ENCODE peak calls at places on chromosomes 3 and 15, in ten cellular contexts. D is colonic mucosa; F is small intestine; H is heart right ventricle; I is astrocyte; Z is dorsolateral prefrontal cortex; C is naive thymus-derived CD4-positive, alpha-beta T cell; U is substantia nigra; Q is SJSA1; V is caudate nucleus. T is an unnamed sample.

GRCh38 chr15:90956551-90957104 is 1.9 kb downstream of the RCCD1 start:
- DNase-seq in D (peak), F (peak), H (peak), I (peak), Z (peak), C (peak), U (peak), Q (peak), V (no peak), T (peak)

GRCh38 chr3:46693897-46694235 is 387 bp upstream of the ALS2CL start:
- DNase-seq in D (no peak), F (no peak), H (no peak), I (no peak), Z (no peak), C (no peak), U (no peak), Q (no peak), V (no peak), T (no peak)

GRCh38 chr15:92643849-92644815 is 11.4 kb downstream of the FAM174B start:
- DNase-seq in D (no peak), F (no peak), H (no peak), I (no peak), Z (no peak), C (no peak), U (no peak), Q (no peak), V (no peak), T (peak)

GRCh38 chr3:195543642-195544536 is 764 bp upstream of the PPP1R2 start:
- DNase-seq in D (no peak), F (peak), H (peak), I (no peak), Z (no peak), C (no peak), U (no peak), Q (no peak), V (no peak), T (peak)

GRCh38 chr3:117193390-117193789 is 483.8 kb downstream of the TUSC7 start:
- DNase-seq in D (no peak), F (no peak), H (no peak), I (no peak), Z (no peak), C (no peak), U (no peak), Q (no peak), V (no peak), T (no peak)

GRCh38 chr3:128359060-128359664 is 107.5 kb downstream of the DNAJB8 start:
- DNase-seq in D (no peak), F (no peak), H (no peak), I (no peak), Z (no peak), C (no peak), U (no peak), Q (no peak), V (no peak), T (no peak)

GRCh38 chr3:129429080-129429451 is 630 bp upstream of the EFCAB12 start:
- DNase-seq in D (no peak), F (no peak), H (no peak), I (peak), Z (no peak), C (no peak), U (no peak), Q (no peak), V (no peak), T (no peak)

GRCh38 chr3:176562381-176562780 is 634.9 kb downstream of the TBL1XR1 start:
- DNase-seq in D (no peak), F (no peak), H (no peak), I (no peak), Z (no peak), C (no peak), U (no peak), Q (no peak), V (no peak), T (no peak)

GRCh38 chr3:186287723-186288122 is 74.3 kb downstream of the DGKG start:
- DNase-seq in D (no peak), F (no peak), H (no peak), I (peak), Z (no peak), C (no peak), U (no peak), Q (peak), V (no peak), T (no peak)

GRCh38 chr3:128493221-128494151 is 485 bp upstream of the GATA2 start:
- DNase-seq in D (no peak), F (no peak), H (no peak), I (no peak), Z (peak), C (no peak), U (no peak), Q (no peak), V (no peak), T (peak)

GRCh38 chr15:31238369-31238768 is 88.3 kb upstream of the KLF13 start:
- DNase-seq in D (no peak), F (no peak), H (no peak), I (no peak), Z (no peak), C (no peak), U (no peak), Q (no peak), V (no peak), T (no peak)

GRCh38 chr3:108897883-108898282 is 55.8 kb downstream of the GUCA1C start:
- DNase-seq in D (no peak), F (no peak), H (no peak), I (no peak), Z (no peak), C (no peak), U (no peak), Q (no peak), V (no peak), T (no peak)

DNA sequence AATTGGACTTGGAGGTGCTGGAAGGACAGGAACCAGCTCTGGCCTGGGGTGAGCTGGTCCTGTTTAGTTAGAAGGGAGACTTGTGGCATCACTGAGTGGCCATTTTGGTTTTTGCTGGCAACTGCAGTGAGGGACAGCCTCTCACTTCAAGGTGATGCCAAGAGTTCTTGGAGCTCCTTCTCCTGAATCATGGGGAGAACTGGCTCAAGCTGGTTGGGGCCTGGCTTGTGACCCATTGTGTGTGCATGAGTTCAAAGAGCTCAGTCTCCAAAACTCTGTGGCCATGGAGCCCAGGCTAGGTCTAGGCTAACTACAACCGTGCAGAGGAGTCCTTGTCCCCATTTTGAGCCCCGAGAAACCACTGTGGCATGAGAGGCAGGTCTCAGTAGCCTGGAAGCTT is 60.1 kb upstream of the ZNF148 start:
- DNase-seq in D (no peak), F (no peak), H (no peak), I (no peak), Z (no peak), C (no peak), U (no peak), Q (no peak), V (no peak), T (no peak)
- H3K27ac ChIP-seq in D (no peak), F (no peak), H (no peak), I (no peak), Z (no peak), C (no peak), U (no peak), Q (no peak), V (no peak), T (no peak)

GRCh38 chr3:37935756-37936666 is 54.6 kb upstream of the VILL start:
- DNase-seq in D (no peak), F (no peak), H (no peak), I (peak), Z (no peak), C (no peak), U (no peak), Q (peak), V (no peak), T (peak)

GRCh38 chr3:37934631-37935289 is 55.8 kb upstream of the VILL start:
- DNase-seq in D (no peak), F (no peak), H (no peak), I (peak), Z (no peak), C (no peak), U (no peak), Q (no peak), V (no peak), T (no peak)

GRCh38 chr3:37938011-37938410 is 52.6 kb upstream of the VILL start:
- DNase-seq in D (no peak), F (no peak), H (no peak), I (no peak), Z (no peak), C (no peak), U (no peak), Q (no peak), V (no peak), T (no peak)

GRCh38 chr3:37937156-37937555 is 53.4 kb upstream of the VILL start:
- DNase-seq in D (no peak), F (no peak), H (no peak), I (no peak), Z (no peak), C (no peak), U (no peak), Q (no peak), V (no peak), T (no peak)

GRCh38 chr3:37935290-37935668 is 55.3 kb upstream of the VILL start:
- DNase-seq in D (no peak), F (peak), H (no peak), I (peak), Z (no peak), C (no peak), U (no peak), Q (peak), V (no peak), T (no peak)
- H3K27ac ChIP-seq in D (peak), F (peak), H (peak), I (no peak), Z (peak), C (no peak), U (no peak), Q (peak), V (no peak), T (peak)

GRCh38 chr15:39622660-39623549 is 42.0 kb downstream of the THBS1 start:
- DNase-seq in D (peak), F (peak), H (no peak), I (no peak), Z (no peak), C (no peak), U (no peak), Q (no peak), V (no peak), T (no peak)
- H3K27ac ChIP-seq in D (peak), F (peak), H (no peak), I (no peak), Z (no peak), C (no peak), U (no peak), Q (no peak), V (no peak), T (no peak)

GRCh38 chr3:86594838-86595237 is 396.1 kb downstream of the VGLL3 start:
- DNase-seq in D (no peak), F (no peak), H (no peak), I (no peak), Z (no peak), C (no peak), U (no peak), Q (no peak), V (no peak), T (no peak)
- H3K27ac ChIP-seq in D (no peak), F (no peak), H (no peak), I (no peak), Z (no peak), C (no peak), U (no peak), Q (no peak), V (no peak), T (no peak)

DNA sequence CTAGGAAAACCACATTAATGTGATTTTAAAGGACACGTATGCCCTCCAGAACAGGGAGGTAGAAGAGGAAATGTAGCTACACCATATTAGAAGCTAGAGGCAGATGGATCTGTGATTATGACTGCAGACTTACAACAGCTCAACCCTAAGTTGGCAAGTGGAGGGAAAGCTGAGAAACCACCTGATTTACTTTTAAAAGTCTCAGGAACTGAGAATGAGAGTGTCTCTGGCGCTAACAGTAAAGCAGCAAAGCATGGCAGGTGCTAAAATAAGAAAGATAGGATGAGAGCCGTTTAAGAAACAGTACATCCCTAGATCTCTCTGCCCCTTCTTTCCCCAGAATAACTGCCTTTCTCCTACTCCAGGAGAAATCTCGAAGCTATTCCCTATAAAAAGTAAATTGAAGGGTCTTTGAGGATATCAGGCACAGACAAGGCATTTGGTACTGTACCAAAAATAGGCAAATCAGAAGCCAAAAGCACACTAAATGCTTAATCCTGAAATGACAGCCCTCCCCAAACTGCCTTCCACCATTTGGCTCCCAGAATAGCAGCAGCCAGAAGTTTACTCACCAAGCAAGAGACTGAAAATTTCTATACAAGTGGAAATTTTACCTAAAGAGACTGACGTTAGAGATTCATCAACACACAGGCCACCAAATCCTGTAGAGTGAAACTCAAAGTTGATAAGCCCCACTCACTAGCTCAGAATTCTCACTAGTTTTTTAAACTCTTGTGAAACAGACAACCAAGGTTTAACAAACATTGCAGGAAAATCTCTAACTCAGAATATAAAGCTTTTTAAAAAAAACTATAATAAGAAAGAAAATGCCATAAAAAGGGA is 34.3 kb upstream of the PARP14 start:
- DNase-seq in D (no peak), F (no peak), H (no peak), I (no peak), Z (no peak), C (no peak), U (no peak), Q (no peak), V (no peak), T (no peak)
- H3K27ac ChIP-seq in D (no peak), F (no peak), H (peak), I (no peak), Z (no peak), C (peak), U (no peak), Q (no peak), V (no peak), T (no peak)

GRCh38 chr3:98784666-98785600 is 21.8 kb downstream of the ST3GAL6 start:
- DNase-seq in D (no peak), F (no peak), H (no peak), I (peak), Z (no peak), C (no peak), U (no peak), Q (no peak), V (no peak), T (no peak)
- H3K27ac ChIP-seq in D (no peak), F (no peak), H (no peak), I (peak), Z (no peak), C (no peak), U (no peak), Q (no peak), V (no peak), T (no peak)

T was measured in pancreas.